ENCODE peak calls at places on chromosomes 5 and 9, in five cellular contexts. C is spleen, O is AG10803, V is AML-193, N is astrocyte of the spinal cord. D is an unnamed sample.

GRCh38 chr9:37650873-37651768 is at the start of gene FRMPD1:
- DNase-seq in N (peak), V (no peak), C (peak), O (peak), D (no peak)

GRCh38 chr9:3337515-3337914 is 188.3 kb downstream of the RFX3 start:
- DNase-seq in V (no peak), O (peak), N (peak), C (no peak), D (no peak)

GRCh38 chr5:126867237-126867636 is 90.3 kb downstream of the LMNB1 start:
- DNase-seq in C (no peak), O (no peak), N (no peak), V (no peak), D (no peak)

GRCh38 chr5:86570427-86571083 is 47.2 kb upstream of the COX7C start:
- DNase-seq in O (no peak), V (no peak), C (no peak), N (no peak), D (no peak)

GRCh38 chr9:20649381-20649780 is 27.1 kb upstream of the MLLT3 start:
- DNase-seq in C (no peak), O (no peak), V (no peak), N (no peak), D (no peak)

GRCh38 chr5:66680227-66680626 is 84.0 kb downstream of the MAST4 start:
- DNase-seq in O (no peak), V (no peak), C (no peak), N (no peak), D (no peak)

GRCh38 chr9:135840539-135840938 is 66.8 kb downstream of the CAMSAP1 start:
- DNase-seq in N (no peak), V (no peak), C (no peak), O (no peak), D (peak)

GRCh38 chr9:85137606-85138150 is 468.1 kb downstream of the NTRK2 start:
- DNase-seq in O (no peak), N (no peak), V (no peak), C (no peak), D (no peak)

GRCh38 chr5:107269256-107269655 is 401.5 kb downstream of the EFNA5 start:
- DNase-seq in N (no peak), C (no peak), O (no peak), V (no peak), D (no peak)

GRCh38 chr9:95399261-95399660 is 81.8 kb upstream of the FANCC start:
- DNase-seq in N (no peak), V (no peak), O (no peak), C (no peak), D (no peak)

GRCh38 chr9:9563817-9564216 is 1049.0 kb downstream of the PTPRD start:
- DNase-seq in V (no peak), C (no peak), N (no peak), O (no peak), D (no peak)

GRCh38 chr9:109014267-109015025 is 1.1 kb upstream of the CTNNAL1 start:
- DNase-seq in V (no peak), C (peak), N (peak), O (peak), D (no peak)

GRCh38 chr5:145718956-145719355 is 116.2 kb downstream of the PRELID2 start:
- DNase-seq in N (peak), C (no peak), O (peak), V (no peak), D (no peak)

GRCh38 chr9:124513374-124513994 is 6.3 kb upstream of the NR5A1 start:
- DNase-seq in V (peak), O (no peak), N (no peak), C (no peak), D (no peak)

GRCh38 chr5:108353087-108353486 is 28.8 kb downstream of the FBXL17 start:
- DNase-seq in V (no peak), O (no peak), N (no peak), C (no peak), D (no peak)